ENCODE peak calls at places on chromosomes 6 and 20, in seven cellular contexts. One of them, this sample, is unnamed.

GRCh38 chr20:671252-672030 is 4.2 kb downstream of the SCRT2 start:
- DNase-seq in GM12878: no peak
- DNase-seq in suprapubic skin: no peak
- DNase-seq in A549: no peak
- DNase-seq in esophagus muscularis mucosa: no peak
- DNase-seq in K562: peak; percentile 90
- DNase-seq in tibial nerve: no peak
- DNase-seq in this sample: no peak

GRCh38 chr6:16769986-16770376 is 8.7 kb upstream of the ATXN1 start:
- DNase-seq in tibial nerve: no peak
- DNase-seq in suprapubic skin: no peak
- DNase-seq in GM12878: no peak
- DNase-seq in K562: no peak
- DNase-seq in A549: peak; percentile 28
- DNase-seq in esophagus muscularis mucosa: no peak
- DNase-seq in this sample: no peak

GRCh38 chr6:162032620-162033019 is 694.9 kb downstream of the PRKN start:
- DNase-seq in A549: no peak
- DNase-seq in esophagus muscularis mucosa: no peak
- DNase-seq in GM12878: no peak
- DNase-seq in K562: no peak
- DNase-seq in tibial nerve: no peak
- DNase-seq in suprapubic skin: no peak
- DNase-seq in this sample: no peak

GRCh38 chr6:7021306-7021705 is 86.5 kb upstream of the RREB1 start:
- DNase-seq in tibial nerve: no peak
- DNase-seq in K562: no peak
- DNase-seq in A549: no peak
- DNase-seq in esophagus muscularis mucosa: no peak
- DNase-seq in suprapubic skin: no peak
- DNase-seq in GM12878: no peak
- DNase-seq in this sample: no peak

GRCh38 chr6:2714359-2714895 is 36.3 kb downstream of the MYLK4 start:
- DNase-seq in tibial nerve: no peak
- DNase-seq in A549: peak; percentile 49
- DNase-seq in GM12878: no peak
- DNase-seq in esophagus muscularis mucosa: no peak
- DNase-seq in K562: no peak
- DNase-seq in suprapubic skin: no peak
- DNase-seq in this sample: no peak

GRCh38 chr6:80003841-80004198 is 629 bp upstream of the TTK start:
- DNase-seq in suprapubic skin: no peak
- DNase-seq in A549: no peak
- DNase-seq in tibial nerve: peak; percentile 12
- DNase-seq in GM12878: no peak
- DNase-seq in esophagus muscularis mucosa: no peak
- DNase-seq in K562: no peak
- DNase-seq in this sample: peak; percentile 24

GRCh38 chr6:15960740-15961629 is 167.9 kb upstream of the MYLIP start:
- DNase-seq in GM12878: no peak
- DNase-seq in A549: no peak
- DNase-seq in suprapubic skin: no peak
- DNase-seq in K562: no peak
- DNase-seq in tibial nerve: no peak
- DNase-seq in esophagus muscularis mucosa: no peak
- DNase-seq in this sample: no peak

GRCh38 chr6:154513601-154514320 is 3.3 kb upstream of the CNKSR3 start:
- DNase-seq in K562: peak; percentile 63
- DNase-seq in tibial nerve: no peak
- DNase-seq in esophagus muscularis mucosa: no peak
- DNase-seq in GM12878: no peak
- DNase-seq in A549: no peak
- DNase-seq in suprapubic skin: no peak
- DNase-seq in this sample: no peak

GRCh38 chr6:25963426-25964123 is 973 bp downstream of the TRIM38 start:
- DNase-seq in suprapubic skin: no peak
- DNase-seq in tibial nerve: no peak
- DNase-seq in A549: no peak
- DNase-seq in GM12878: no peak
- DNase-seq in esophagus muscularis mucosa: peak; percentile 74
- DNase-seq in K562: peak; percentile 54
- DNase-seq in this sample: no peak

GRCh38 chr6:12459945-12460800 is 170.0 kb downstream of the EDN1 start:
- DNase-seq in esophagus muscularis mucosa: no peak
- DNase-seq in tibial nerve: no peak
- DNase-seq in K562: no peak
- DNase-seq in GM12878: no peak
- DNase-seq in suprapubic skin: no peak
- DNase-seq in A549: no peak
- DNase-seq in this sample: no peak

GRCh38 chr6:41667195-41667594 is 28.9 kb downstream of the MDFI start:
- DNase-seq in tibial nerve: no peak
- DNase-seq in A549: no peak
- DNase-seq in K562: no peak
- DNase-seq in esophagus muscularis mucosa: no peak
- DNase-seq in GM12878: no peak
- DNase-seq in suprapubic skin: no peak
- DNase-seq in this sample: no peak

GRCh38 chr6:79404677-79405076 is 132.6 kb downstream of the LCA5 start:
- DNase-seq in GM12878: no peak
- DNase-seq in K562: peak; percentile 8
- DNase-seq in esophagus muscularis mucosa: no peak
- DNase-seq in suprapubic skin: no peak
- DNase-seq in tibial nerve: no peak
- DNase-seq in A549: no peak
- DNase-seq in this sample: peak; percentile 58

GRCh38 chr20:13784271-13784892 is 337 bp downstream of the ESF1 start:
- DNase-seq in K562: no peak
- DNase-seq in suprapubic skin: no peak
- DNase-seq in tibial nerve: no peak
- DNase-seq in esophagus muscularis mucosa: no peak
- DNase-seq in A549: no peak
- DNase-seq in GM12878: no peak
- DNase-seq in this sample: no peak

GRCh38 chr6:109515781-109516409 is 32.9 kb upstream of the ZBTB24 start:
- DNase-seq in tibial nerve: no peak
- DNase-seq in GM12878: no peak
- DNase-seq in esophagus muscularis mucosa: no peak
- DNase-seq in K562: no peak
- DNase-seq in A549: no peak
- DNase-seq in suprapubic skin: no peak
- DNase-seq in this sample: no peak

GRCh38 chr6:4942673-4943009 is 61.2 kb downstream of the RPP40 start:
- DNase-seq in suprapubic skin: no peak
- DNase-seq in A549: no peak
- DNase-seq in K562: no peak
- DNase-seq in GM12878: no peak
- DNase-seq in esophagus muscularis mucosa: no peak
- DNase-seq in tibial nerve: no peak
- DNase-seq in this sample: no peak

GRCh38 chr6:17225767-17226166 is 55.4 kb upstream of the RBM24 start:
- DNase-seq in A549: no peak
- DNase-seq in GM12878: no peak
- DNase-seq in suprapubic skin: no peak
- DNase-seq in esophagus muscularis mucosa: no peak
- DNase-seq in K562: no peak
- DNase-seq in tibial nerve: no peak
- DNase-seq in this sample: no peak

GRCh38 chr6:16136536-16137450 is 7.9 kb downstream of the MYLIP start:
- DNase-seq in K562: no peak
- DNase-seq in GM12878: no peak
- DNase-seq in suprapubic skin: no peak
- DNase-seq in tibial nerve: no peak
- DNase-seq in A549: peak; percentile 5
- DNase-seq in esophagus muscularis mucosa: no peak
- DNase-seq in this sample: no peak

GRCh38 chr20:11331096-11331495 is 586.6 kb upstream of the BTBD3 start:
- DNase-seq in esophagus muscularis mucosa: no peak
- DNase-seq in GM12878: no peak
- DNase-seq in tibial nerve: no peak
- DNase-seq in K562: no peak
- DNase-seq in suprapubic skin: no peak
- DNase-seq in A549: no peak
- DNase-seq in this sample: no peak

GRCh38 chr6:121652726-121653623 is 217.5 kb downstream of the GJA1 start:
- DNase-seq in GM12878: no peak
- DNase-seq in K562: no peak
- DNase-seq in suprapubic skin: no peak
- DNase-seq in esophagus muscularis mucosa: no peak
- DNase-seq in A549: peak; percentile 47
- DNase-seq in tibial nerve: no peak
- DNase-seq in this sample: peak; percentile 8

GRCh38 chr6:88166493-88166900 is 350 bp upstream of the CNR1 start:
- DNase-seq in tibial nerve: no peak
- DNase-seq in suprapubic skin: no peak
- DNase-seq in esophagus muscularis mucosa: no peak
- DNase-seq in GM12878: no peak
- DNase-seq in A549: no peak
- DNase-seq in K562: peak; percentile 9
- DNase-seq in this sample: no peak

GRCh38 chr20:59258103-59258705 is 42.2 kb upstream of the EDN3 start:
- DNase-seq in A549: no peak
- DNase-seq in suprapubic skin: no peak
- DNase-seq in K562: no peak
- DNase-seq in esophagus muscularis mucosa: no peak
- DNase-seq in GM12878: no peak
- DNase-seq in tibial nerve: no peak
- DNase-seq in this sample: no peak

GRCh38 chr6:137920331-137920730 is 53.3 kb downstream of the TNFAIP3 start:
- DNase-seq in tibial nerve: no peak
- DNase-seq in suprapubic skin: no peak
- DNase-seq in A549: no peak
- DNase-seq in GM12878: no peak
- DNase-seq in esophagus muscularis mucosa: no peak
- DNase-seq in K562: no peak
- DNase-seq in this sample: no peak

GRCh38 chr6:38262041-38262440 is 377.7 kb downstream of the BTBD9 start:
- DNase-seq in K562: no peak
- DNase-seq in esophagus muscularis mucosa: no peak
- DNase-seq in suprapubic skin: no peak
- DNase-seq in GM12878: no peak
- DNase-seq in tibial nerve: no peak
- DNase-seq in A549: peak; percentile 65
- DNase-seq in this sample: no peak

DNA sequence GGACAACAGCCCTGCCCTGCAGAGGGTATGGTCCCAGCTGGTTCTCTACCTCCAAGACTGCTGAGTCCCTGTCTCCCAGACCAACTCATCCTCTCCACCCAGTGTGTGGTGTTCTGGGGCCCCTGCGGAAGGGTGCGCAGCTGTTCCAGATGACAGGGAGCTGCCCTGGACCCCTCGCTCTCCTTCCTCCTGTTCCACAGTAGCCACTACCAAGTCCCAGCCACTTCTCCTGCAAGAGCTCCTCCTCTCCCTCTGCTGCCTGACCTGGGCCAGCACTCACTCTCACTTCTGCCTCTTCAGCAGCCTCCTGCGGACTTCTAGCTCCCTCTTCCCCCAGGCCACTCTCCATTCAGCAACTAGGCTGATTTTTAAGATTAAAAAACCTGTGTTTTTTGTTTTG is 40.1 kb upstream of the TMEM181 start:
- DNase-seq in GM12878: no peak
- DNase-seq in tibial nerve: no peak
- DNase-seq in K562: no peak
- DNase-seq in suprapubic skin: peak; percentile 53
- DNase-seq in esophagus muscularis mucosa: no peak
- DNase-seq in A549: no peak
- DNase-seq in this sample: no peak
- TF ChIP-seq EP300 in GM12878: no peak
- TF ChIP-seq EP300 in tibial nerve: no peak
- TF ChIP-seq EP300 in K562: no peak
- TF ChIP-seq EP300 in suprapubic skin: no peak
- TF ChIP-seq EP300 in esophagus muscularis mucosa: no peak
- TF ChIP-seq EP300 in A549: no peak
- TF ChIP-seq EP300 in this sample: no peak

GRCh38 chr6:150417899-150418824 is 49.4 kb downstream of the IYD start:
- DNase-seq in tibial nerve: no peak
- DNase-seq in suprapubic skin: no peak
- DNase-seq in GM12878: peak; percentile 40
- DNase-seq in esophagus muscularis mucosa: no peak
- DNase-seq in A549: peak; percentile 73
- DNase-seq in K562: peak; percentile 60
- DNase-seq in this sample: peak; percentile 27
- H3K4me3 ChIP-seq in tibial nerve: peak overlapping the region; percentile 50
- H3K4me3 ChIP-seq in suprapubic skin: peak overlapping the region; percentile 43
- H3K4me3 ChIP-seq in GM12878: peak overlapping the region; percentile 57
- H3K4me3 ChIP-seq in esophagus muscularis mucosa: peak overlapping the region; percentile 52
- H3K4me3 ChIP-seq in A549: peak overlapping the region; percentile 37
- H3K4me3 ChIP-seq in K562: peak overlapping the region; percentile 3
- H3K4me3 ChIP-seq in this sample: peak overlapping the region; percentile 19

DNA sequence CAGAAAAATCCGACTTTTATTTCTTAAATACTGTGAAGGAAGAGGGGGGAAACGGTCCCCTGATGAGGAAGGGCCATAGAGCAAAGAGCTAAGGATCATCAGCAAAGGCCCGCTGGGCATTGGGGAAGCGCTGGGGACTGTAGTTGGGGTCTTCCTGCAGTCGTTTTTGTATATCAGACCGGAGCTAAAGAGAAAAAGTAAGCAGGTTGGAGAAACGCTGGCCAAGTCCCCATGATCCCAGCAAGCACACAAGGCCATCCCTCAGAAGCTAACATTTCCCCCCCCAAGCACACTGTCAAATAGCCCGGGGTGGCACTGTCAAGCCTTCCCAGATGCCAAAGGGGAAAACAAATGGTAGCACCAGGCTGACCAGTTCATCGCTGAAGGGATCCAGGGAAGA is 13.4 kb downstream of the BAG6 start:
- DNase-seq in GM12878: no peak
- DNase-seq in K562: no peak
- DNase-seq in A549: no peak
- DNase-seq in suprapubic skin: no peak
- DNase-seq in tibial nerve: no peak
- DNase-seq in esophagus muscularis mucosa: no peak
- DNase-seq in this sample: no peak
- TF ChIP-seq POLR2A in GM12878: no peak
- TF ChIP-seq POLR2A in K562: no peak
- TF ChIP-seq POLR2A in A549: no peak
- TF ChIP-seq POLR2A in suprapubic skin: no peak
- TF ChIP-seq POLR2A in tibial nerve: no peak
- TF ChIP-seq POLR2A in esophagus muscularis mucosa: no peak
- TF ChIP-seq POLR2A in this sample: no peak

DNA sequence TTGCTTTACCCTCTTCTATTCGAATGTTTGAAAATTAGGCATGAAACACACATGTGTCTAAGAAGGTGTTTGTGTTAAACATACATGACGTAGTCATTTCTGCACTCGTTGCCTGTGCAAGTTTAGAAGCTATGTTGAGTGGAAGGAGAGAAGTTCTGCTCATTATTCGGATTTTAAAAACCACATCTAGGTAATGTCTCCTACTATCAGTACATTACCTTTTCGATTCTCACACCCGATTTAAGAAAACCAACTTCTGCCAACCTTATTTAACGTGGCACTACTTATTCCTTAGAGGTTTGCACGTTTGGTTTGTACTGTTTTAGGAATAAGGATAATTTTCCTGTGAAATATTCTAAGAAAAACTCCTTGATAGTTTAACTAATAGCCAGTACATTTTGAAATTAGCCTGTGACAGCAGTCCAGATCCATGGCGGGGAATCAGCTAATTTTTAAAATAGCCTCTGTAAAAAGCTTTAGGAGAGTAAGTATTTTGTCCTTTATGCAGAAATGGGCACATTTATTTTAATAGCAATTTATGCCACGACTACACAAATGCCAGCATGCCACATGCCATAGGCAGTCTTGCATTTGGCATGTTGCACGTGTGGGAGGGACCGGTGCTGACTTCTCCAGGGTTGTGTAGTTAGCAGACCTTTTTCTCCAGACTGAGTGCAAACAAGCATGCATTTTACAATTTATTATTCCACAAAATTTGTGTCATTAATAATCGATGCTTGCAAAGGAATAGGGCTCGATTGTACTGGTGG is 6.1 kb downstream of the FOXC1 start:
- DNase-seq in suprapubic skin: no peak
- DNase-seq in A549: no peak
- DNase-seq in K562: no peak
- DNase-seq in GM12878: no peak
- DNase-seq in tibial nerve: no peak
- DNase-seq in esophagus muscularis mucosa: no peak
- DNase-seq in this sample: no peak
- TF ChIP-seq EP300 in suprapubic skin: no peak
- TF ChIP-seq EP300 in A549: no peak
- TF ChIP-seq EP300 in K562: no peak
- TF ChIP-seq EP300 in GM12878: no peak
- TF ChIP-seq EP300 in tibial nerve: no peak
- TF ChIP-seq EP300 in esophagus muscularis mucosa: no peak
- TF ChIP-seq EP300 in this sample: no peak

This sample was measured in transverse colon.